ENCODE peak calls at places on chromosomes 12 and 14, in six cellular contexts. One of them, this sample, is unnamed.
A peak's percentile ranks its signal among the peaks of the same experiment; 100 is the strongest.

GRCh38 chr12:109512608-109513007 is 35.2 kb downstream of the UBE3B start:
- DNase-seq in heart right ventricle: no peak
- DNase-seq in dorsolateral prefrontal cortex: no peak
- DNase-seq in ovary: no peak
- DNase-seq in CD4-positive, alpha-beta memory T cell: no peak
- DNase-seq in Peyer's patch: no peak
- DNase-seq in this sample: no peak

GRCh38 chr12:87425942-87426554 is 603.2 kb downstream of the C12orf50 start:
- DNase-seq in heart right ventricle: no peak
- DNase-seq in dorsolateral prefrontal cortex: no peak
- DNase-seq in ovary: no peak
- DNase-seq in CD4-positive, alpha-beta memory T cell: no peak
- DNase-seq in Peyer's patch: no peak
- DNase-seq in this sample: no peak

GRCh38 chr14:71137536-71138235 is 230.4 kb downstream of the PCNX1 start:
- DNase-seq in heart right ventricle: no peak
- DNase-seq in dorsolateral prefrontal cortex: no peak
- DNase-seq in ovary: no peak
- DNase-seq in CD4-positive, alpha-beta memory T cell: no peak
- DNase-seq in Peyer's patch: no peak
- DNase-seq in this sample: no peak

GRCh38 chr14:98819132-98819866 is 452.7 kb downstream of the BCL11B start:
- DNase-seq in heart right ventricle: no peak
- DNase-seq in dorsolateral prefrontal cortex: no peak
- DNase-seq in ovary: peak; percentile 40
- DNase-seq in CD4-positive, alpha-beta memory T cell: no peak
- DNase-seq in Peyer's patch: no peak
- DNase-seq in this sample: no peak

GRCh38 chr12:9615420-9616135 is 7.9 kb upstream of the KLRB1 start:
- DNase-seq in heart right ventricle: no peak
- DNase-seq in dorsolateral prefrontal cortex: no peak
- DNase-seq in ovary: no peak
- DNase-seq in CD4-positive, alpha-beta memory T cell: peak; percentile 39
- DNase-seq in Peyer's patch: no peak
- DNase-seq in this sample: no peak

GRCh38 chr14:22112004-22112403 is 438.4 kb upstream of the OR4E1 start:
- DNase-seq in heart right ventricle: no peak
- DNase-seq in dorsolateral prefrontal cortex: no peak
- DNase-seq in ovary: no peak
- DNase-seq in CD4-positive, alpha-beta memory T cell: no peak
- DNase-seq in Peyer's patch: no peak
- DNase-seq in this sample: no peak

GRCh38 chr14:90871605-90872233 is 55.5 kb upstream of the TTC7B start:
- DNase-seq in heart right ventricle: no peak
- DNase-seq in dorsolateral prefrontal cortex: no peak
- DNase-seq in ovary: no peak
- DNase-seq in CD4-positive, alpha-beta memory T cell: no peak
- DNase-seq in Peyer's patch: no peak
- DNase-seq in this sample: no peak

GRCh38 chr14:54147758-54148157 is 191.1 kb upstream of the BMP4 start:
- DNase-seq in heart right ventricle: no peak
- DNase-seq in dorsolateral prefrontal cortex: no peak
- DNase-seq in ovary: no peak
- DNase-seq in CD4-positive, alpha-beta memory T cell: no peak
- DNase-seq in Peyer's patch: no peak
- DNase-seq in this sample: no peak

GRCh38 chr14:94027566-94028449 is 1.7 kb downstream of the OTUB2 start:
- DNase-seq in heart right ventricle: no peak
- DNase-seq in dorsolateral prefrontal cortex: no peak
- DNase-seq in ovary: no peak
- DNase-seq in CD4-positive, alpha-beta memory T cell: no peak
- DNase-seq in Peyer's patch: no peak
- DNase-seq in this sample: peak; percentile 74

GRCh38 chr14:74501135-74501614 is 7.6 kb downstream of the ISCA2 start:
- DNase-seq in heart right ventricle: peak; percentile 66
- DNase-seq in dorsolateral prefrontal cortex: peak; percentile 64
- DNase-seq in ovary: peak; percentile 93
- DNase-seq in CD4-positive, alpha-beta memory T cell: no peak
- DNase-seq in Peyer's patch: peak; percentile 52
- DNase-seq in this sample: no peak

GRCh38 chr12:96698521-96698920 is 208.5 kb upstream of the NEDD1 start:
- DNase-seq in heart right ventricle: no peak
- DNase-seq in dorsolateral prefrontal cortex: no peak
- DNase-seq in ovary: no peak
- DNase-seq in CD4-positive, alpha-beta memory T cell: no peak
- DNase-seq in Peyer's patch: no peak
- DNase-seq in this sample: no peak

GRCh38 chr12:46269429-46270241 is 792 bp upstream of the SLC38A1 start:
- DNase-seq in heart right ventricle: no peak
- DNase-seq in dorsolateral prefrontal cortex: no peak
- DNase-seq in ovary: no peak
- DNase-seq in CD4-positive, alpha-beta memory T cell: peak; percentile 87
- DNase-seq in Peyer's patch: no peak
- DNase-seq in this sample: no peak

GRCh38 chr14:64541261-64541970 is 875 bp downstream of the HSPA2 start:
- DNase-seq in heart right ventricle: peak; percentile 11
- DNase-seq in dorsolateral prefrontal cortex: peak; percentile 54
- DNase-seq in ovary: peak; percentile 60
- DNase-seq in CD4-positive, alpha-beta memory T cell: no peak
- DNase-seq in Peyer's patch: no peak
- DNase-seq in this sample: peak; percentile 58

GRCh38 chr14:68314642-68315041 is 478.2 kb downstream of the ZFP36L1 start:
- DNase-seq in heart right ventricle: no peak
- DNase-seq in dorsolateral prefrontal cortex: no peak
- DNase-seq in ovary: no peak
- DNase-seq in CD4-positive, alpha-beta memory T cell: no peak
- DNase-seq in Peyer's patch: no peak
- DNase-seq in this sample: no peak

GRCh38 chr12:122123761-122124145 is 45.2 kb downstream of the MLXIP start:
- DNase-seq in heart right ventricle: no peak
- DNase-seq in dorsolateral prefrontal cortex: no peak
- DNase-seq in ovary: no peak
- DNase-seq in CD4-positive, alpha-beta memory T cell: no peak
- DNase-seq in Peyer's patch: peak; percentile 37
- DNase-seq in this sample: peak; percentile 42

GRCh38 chr12:106417926-106418910 is 60.7 kb downstream of the POLR3B start:
- DNase-seq in heart right ventricle: no peak
- DNase-seq in dorsolateral prefrontal cortex: no peak
- DNase-seq in ovary: no peak
- DNase-seq in CD4-positive, alpha-beta memory T cell: no peak
- DNase-seq in Peyer's patch: no peak
- DNase-seq in this sample: no peak

GRCh38 chr14:59321184-59321952 is 132.9 kb downstream of the DAAM1 start:
- DNase-seq in heart right ventricle: no peak
- DNase-seq in dorsolateral prefrontal cortex: no peak
- DNase-seq in ovary: no peak
- DNase-seq in CD4-positive, alpha-beta memory T cell: no peak
- DNase-seq in Peyer's patch: no peak
- DNase-seq in this sample: no peak

GRCh38 chr12:5710260-5710878 is 234.7 kb downstream of the ANO2 start:
- DNase-seq in heart right ventricle: no peak
- DNase-seq in dorsolateral prefrontal cortex: no peak
- DNase-seq in ovary: no peak
- DNase-seq in CD4-positive, alpha-beta memory T cell: no peak
- DNase-seq in Peyer's patch: no peak
- DNase-seq in this sample: no peak

GRCh38 chr12:51869490-51869865 is 18.4 kb upstream of the ANKRD33 start:
- DNase-seq in heart right ventricle: no peak
- DNase-seq in dorsolateral prefrontal cortex: no peak
- DNase-seq in ovary: no peak
- DNase-seq in CD4-positive, alpha-beta memory T cell: no peak
- DNase-seq in Peyer's patch: no peak
- DNase-seq in this sample: no peak

GRCh38 chr14:26204362-26204953 is 393.4 kb downstream of the NOVA1 start:
- DNase-seq in heart right ventricle: no peak
- DNase-seq in dorsolateral prefrontal cortex: no peak
- DNase-seq in ovary: no peak
- DNase-seq in CD4-positive, alpha-beta memory T cell: no peak
- DNase-seq in Peyer's patch: no peak
- DNase-seq in this sample: no peak

GRCh38 chr14:106436310-106436905 is 910.0 kb downstream of the TMEM121 start:
- DNase-seq in heart right ventricle: no peak
- DNase-seq in dorsolateral prefrontal cortex: no peak
- DNase-seq in ovary: no peak
- DNase-seq in CD4-positive, alpha-beta memory T cell: peak; percentile 47
- DNase-seq in Peyer's patch: peak; percentile 65
- DNase-seq in this sample: peak; percentile 64

GRCh38 chr14:79668941-79669340 is 542.4 kb downstream of the DIO2 start:
- DNase-seq in heart right ventricle: no peak
- DNase-seq in dorsolateral prefrontal cortex: no peak
- DNase-seq in ovary: no peak
- DNase-seq in CD4-positive, alpha-beta memory T cell: no peak
- DNase-seq in Peyer's patch: no peak
- DNase-seq in this sample: no peak

GRCh38 chr12:74646831-74647230 is 109.2 kb downstream of the ATXN7L3B start:
- DNase-seq in heart right ventricle: no peak
- DNase-seq in dorsolateral prefrontal cortex: no peak
- DNase-seq in ovary: no peak
- DNase-seq in CD4-positive, alpha-beta memory T cell: no peak
- DNase-seq in Peyer's patch: no peak
- DNase-seq in this sample: no peak

GRCh38 chr12:52871291-52871961 is 22.6 kb upstream of the KRT78 start:
- DNase-seq in heart right ventricle: no peak
- DNase-seq in dorsolateral prefrontal cortex: no peak
- DNase-seq in ovary: peak; percentile 60
- DNase-seq in CD4-positive, alpha-beta memory T cell: no peak
- DNase-seq in Peyer's patch: peak; percentile 65
- DNase-seq in this sample: no peak
- H3K27ac ChIP-seq in heart right ventricle: peak overlapping the region; percentile 7
- H3K27ac ChIP-seq in dorsolateral prefrontal cortex: no peak overlapping the region
- H3K27ac ChIP-seq in ovary: peak overlapping the region; percentile 48
- H3K27ac ChIP-seq in CD4-positive, alpha-beta memory T cell: no peak overlapping the region
- H3K27ac ChIP-seq in Peyer's patch: peak overlapping the region; percentile 23
- H3K27ac ChIP-seq in this sample: no peak overlapping the region

GRCh38 chr14:35367056-35367372 is 37.5 kb downstream of the NFKBIA start:
- DNase-seq in heart right ventricle: no peak
- DNase-seq in dorsolateral prefrontal cortex: no peak
- DNase-seq in ovary: no peak
- DNase-seq in CD4-positive, alpha-beta memory T cell: no peak
- DNase-seq in Peyer's patch: no peak
- DNase-seq in this sample: no peak

GRCh38 chr14:35368139-35368460 is 36.4 kb downstream of the NFKBIA start:
- DNase-seq in heart right ventricle: no peak
- DNase-seq in dorsolateral prefrontal cortex: no peak
- DNase-seq in ovary: no peak
- DNase-seq in CD4-positive, alpha-beta memory T cell: no peak
- DNase-seq in Peyer's patch: no peak
- DNase-seq in this sample: no peak

GRCh38 chr14:35368993-35369392 is 35.6 kb downstream of the NFKBIA start:
- DNase-seq in heart right ventricle: no peak
- DNase-seq in dorsolateral prefrontal cortex: no peak
- DNase-seq in ovary: no peak
- DNase-seq in CD4-positive, alpha-beta memory T cell: no peak
- DNase-seq in Peyer's patch: no peak
- DNase-seq in this sample: no peak

GRCh38 chr14:35369701-35370191 is 34.8 kb downstream of the NFKBIA start:
- DNase-seq in heart right ventricle: no peak
- DNase-seq in dorsolateral prefrontal cortex: no peak
- DNase-seq in ovary: no peak
- DNase-seq in CD4-positive, alpha-beta memory T cell: no peak
- DNase-seq in Peyer's patch: no peak
- DNase-seq in this sample: no peak

DNA sequence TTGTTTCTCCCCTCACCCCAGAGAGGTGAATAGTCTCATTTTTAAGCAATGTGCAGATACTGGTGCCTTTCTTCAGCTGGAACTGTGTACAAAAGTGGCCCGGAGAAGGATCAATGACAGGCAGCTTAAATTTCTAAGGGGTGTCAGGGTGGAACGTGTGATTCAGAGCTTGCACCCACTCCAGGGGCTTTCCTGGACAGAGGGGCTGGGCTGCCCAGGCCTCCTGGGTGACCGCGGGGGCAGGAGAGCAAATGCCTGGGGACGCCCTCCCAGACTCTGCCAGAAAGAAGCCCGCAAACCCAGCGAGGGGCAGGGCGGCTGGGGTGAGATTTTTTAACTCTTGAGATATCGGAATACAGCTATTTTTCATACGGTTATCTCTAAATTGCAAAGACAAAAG is 36.0 kb downstream of the NFKBIA start:
- DNase-seq in heart right ventricle: no peak
- DNase-seq in dorsolateral prefrontal cortex: no peak
- DNase-seq in ovary: no peak
- DNase-seq in CD4-positive, alpha-beta memory T cell: no peak
- DNase-seq in Peyer's patch: no peak
- DNase-seq in this sample: no peak
- H3K27ac ChIP-seq in heart right ventricle: no peak overlapping the region
- H3K27ac ChIP-seq in dorsolateral prefrontal cortex: no peak overlapping the region
- H3K27ac ChIP-seq in ovary: no peak overlapping the region
- H3K27ac ChIP-seq in CD4-positive, alpha-beta memory T cell: no peak overlapping the region
- H3K27ac ChIP-seq in Peyer's patch: no peak overlapping the region
- H3K27ac ChIP-seq in this sample: no peak overlapping the region

GRCh38 chr12:55729592-55730446 is 1.0 kb upstream of the CD63 start:
- DNase-seq in heart right ventricle: peak; percentile 94
- DNase-seq in dorsolateral prefrontal cortex: peak; percentile 88
- DNase-seq in ovary: peak; percentile 89
- DNase-seq in CD4-positive, alpha-beta memory T cell: peak; percentile 64
- DNase-seq in Peyer's patch: peak; percentile 88
- DNase-seq in this sample: peak; percentile 92

GRCh38 chr12:55726911-55727310 is 1.9 kb downstream of the CD63 start:
- DNase-seq in heart right ventricle: no peak
- DNase-seq in dorsolateral prefrontal cortex: no peak
- DNase-seq in ovary: no peak
- DNase-seq in CD4-positive, alpha-beta memory T cell: no peak
- DNase-seq in Peyer's patch: peak; percentile 50
- DNase-seq in this sample: no peak

GRCh38 chr12:55728185-55728931 is 451 bp downstream of the CD63 start:
- DNase-seq in heart right ventricle: peak; percentile 87
- DNase-seq in dorsolateral prefrontal cortex: peak; percentile 77
- DNase-seq in ovary: peak; percentile 91
- DNase-seq in CD4-positive, alpha-beta memory T cell: no peak
- DNase-seq in Peyer's patch: peak; percentile 83
- DNase-seq in this sample: peak; percentile 83

GRCh38 chr12:55728932-55729591 is at the start of gene CD63:
- DNase-seq in heart right ventricle: peak; percentile 92
- DNase-seq in dorsolateral prefrontal cortex: peak; percentile 93
- DNase-seq in ovary: peak; percentile 95
- DNase-seq in CD4-positive, alpha-beta memory T cell: peak; percentile 71
- DNase-seq in Peyer's patch: peak; percentile 92
- DNase-seq in this sample: peak; percentile 90

GRCh38 chr12:55727643-55728184 is 1.1 kb downstream of the CD63 start:
- DNase-seq in heart right ventricle: no peak
- DNase-seq in dorsolateral prefrontal cortex: no peak
- DNase-seq in ovary: peak; percentile 82
- DNase-seq in CD4-positive, alpha-beta memory T cell: no peak
- DNase-seq in Peyer's patch: no peak
- DNase-seq in this sample: peak; percentile 77
- H3K27ac ChIP-seq in heart right ventricle: peak overlapping the region; percentile 99
- H3K27ac ChIP-seq in dorsolateral prefrontal cortex: peak overlapping the region; percentile 97
- H3K27ac ChIP-seq in ovary: peak overlapping the region; percentile 99
- H3K27ac ChIP-seq in CD4-positive, alpha-beta memory T cell: peak overlapping the region; percentile 60
- H3K27ac ChIP-seq in Peyer's patch: peak overlapping the region; percentile 99
- H3K27ac ChIP-seq in this sample: peak overlapping the region; percentile 90

DNA sequence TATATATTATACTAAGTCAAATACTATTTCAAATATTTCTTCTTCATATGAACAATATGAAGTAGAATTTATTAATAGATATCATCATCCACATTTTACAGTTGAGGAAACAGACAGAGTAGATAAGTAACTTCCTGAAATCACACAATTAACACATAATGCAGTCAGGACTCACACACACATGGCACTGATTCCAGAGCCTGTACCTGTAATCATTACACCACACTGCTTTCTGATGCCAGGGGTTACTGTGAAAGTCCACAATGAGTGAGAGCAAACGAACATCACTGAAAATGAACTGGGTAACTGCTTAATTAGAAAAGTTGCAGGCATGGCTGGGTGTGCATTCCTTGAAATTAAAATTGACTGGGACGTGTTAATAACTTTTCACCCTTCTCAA is 169.3 kb upstream of the IFNG-AS1 start:
- DNase-seq in heart right ventricle: no peak
- DNase-seq in dorsolateral prefrontal cortex: no peak
- DNase-seq in ovary: no peak
- DNase-seq in CD4-positive, alpha-beta memory T cell: no peak
- DNase-seq in Peyer's patch: no peak
- DNase-seq in this sample: no peak
- H3K27ac ChIP-seq in heart right ventricle: no peak overlapping the region
- H3K27ac ChIP-seq in dorsolateral prefrontal cortex: no peak overlapping the region
- H3K27ac ChIP-seq in ovary: no peak overlapping the region
- H3K27ac ChIP-seq in CD4-positive, alpha-beta memory T cell: no peak overlapping the region
- H3K27ac ChIP-seq in Peyer's patch: no peak overlapping the region
- H3K27ac ChIP-seq in this sample: no peak overlapping the region

This sample was measured in right lobe of liver.